ENCODE peak calls at places on chromosomes 6 and 20, in eight cellular contexts. Q is fibroblast of lung, A is vagina, C is body of pancreas, K is astrocyte of the cerebellum, B is PC-9, Y is AG04449, N is transverse colon. Z is an unnamed sample.

GRCh38 chr6:108751851-108752732 is 96.1 kb upstream of the ARMC2 start:
- DNase-seq in Q (no peak), A (no peak), C (peak), K (no peak), B (no peak), Y (no peak), N (no peak), Z (no peak)

GRCh38 chr20:22333885-22334545 is 250.4 kb downstream of the FOXA2 start:
- DNase-seq in Q (peak), A (no peak), C (peak), K (peak), B (peak), Y (no peak), N (peak), Z (peak)

GRCh38 chr6:36290668-36291620 is 21.1 kb downstream of the PNPLA1 start:
- DNase-seq in Q (peak), A (no peak), C (no peak), K (no peak), B (peak), Y (no peak), N (peak), Z (no peak)

GRCh38 chr6:2563635-2564034 is 187.1 kb downstream of the MYLK4 start:
- DNase-seq in Q (peak), A (no peak), C (no peak), K (no peak), B (no peak), Y (no peak), N (no peak), Z (no peak)

GRCh38 chr6:72742274-72742673 is 120.4 kb downstream of the KCNQ5 start:
- DNase-seq in Q (no peak), A (no peak), C (no peak), K (no peak), B (no peak), Y (no peak), N (no peak), Z (no peak)

GRCh38 chr6:30493643-30494250 is 4.4 kb downstream of the HLA-E start:
- DNase-seq in Q (no peak), A (no peak), C (no peak), K (no peak), B (no peak), Y (no peak), N (no peak), Z (no peak)

GRCh38 chr6:109165392-109165964 is 70.2 kb downstream of the CEP57L1 start:
- DNase-seq in Q (peak), A (no peak), C (peak), K (peak), B (peak), Y (peak), N (peak), Z (peak)

GRCh38 chr6:154558513-154558912 is 48.0 kb upstream of the CNKSR3 start:
- DNase-seq in Q (no peak), A (no peak), C (no peak), K (no peak), B (no peak), Y (no peak), N (no peak), Z (no peak)

GRCh38 chr6:168988801-168989200 is 264.8 kb downstream of the THBS2 start:
- DNase-seq in Q (peak), A (no peak), C (no peak), K (no peak), B (no peak), Y (no peak), N (no peak), Z (no peak)

GRCh38 chr20:59385461-59385860 is 85.0 kb downstream of the EDN3 start:
- DNase-seq in Q (no peak), A (no peak), C (no peak), K (no peak), B (no peak), Y (no peak), N (no peak), Z (no peak)

GRCh38 chr20:1835531-1835930 is 59.7 kb upstream of the SIRPA start:
- DNase-seq in Q (no peak), A (no peak), C (no peak), K (no peak), B (no peak), Y (no peak), N (no peak), Z (no peak)

GRCh38 chr6:52102330-52102932 is 15.0 kb upstream of the PKHD1 start:
- DNase-seq in Q (no peak), A (no peak), C (no peak), K (no peak), B (no peak), Y (no peak), N (peak), Z (no peak)

GRCh38 chr6:22829070-22829469 is 259.7 kb downstream of the HDGFL1 start:
- DNase-seq in Q (no peak), A (no peak), C (no peak), K (no peak), B (no peak), Y (no peak), N (no peak), Z (no peak)

GRCh38 chr6:70124882-70125535 is 177.9 kb downstream of the COL9A1 start:
- DNase-seq in Q (peak), A (no peak), C (no peak), K (no peak), B (no peak), Y (no peak), N (peak), Z (no peak)

GRCh38 chr6:155887431-155887830 is 431.8 kb upstream of the NOX3 start:
- DNase-seq in Q (no peak), A (no peak), C (no peak), K (no peak), B (no peak), Y (no peak), N (no peak), Z (no peak)

GRCh38 chr6:34142046-34142445 is 3.8 kb downstream of the GRM4 start:
- DNase-seq in Q (no peak), A (no peak), C (no peak), K (no peak), B (no peak), Y (no peak), N (no peak), Z (no peak)

GRCh38 chr20:58747400-58747672 is 54.7 kb downstream of the NPEPL1 start:
- DNase-seq in Q (no peak), A (peak), C (no peak), K (no peak), B (no peak), Y (no peak), N (no peak), Z (no peak)

GRCh38 chr6:149565539-149566371 is 420 bp upstream of the GINM1 start:
- DNase-seq in Q (peak), A (no peak), C (peak), K (peak), B (peak), Y (peak), N (peak), Z (peak)

GRCh38 chr20:36210561-36210960 is 25.7 kb upstream of the AAR2 start:
- DNase-seq in Q (no peak), A (no peak), C (no peak), K (no peak), B (no peak), Y (no peak), N (no peak), Z (no peak)

GRCh38 chr20:46954490-46955038 is 59.9 kb downstream of the EYA2 start:
- DNase-seq in Q (peak), A (no peak), C (no peak), K (peak), B (peak), Y (peak), N (no peak), Z (no peak)

GRCh38 chr6:7419065-7419464 is 29.5 kb downstream of the RIOK1 start:
- DNase-seq in Q (peak), A (no peak), C (no peak), K (no peak), B (no peak), Y (no peak), N (no peak), Z (no peak)

GRCh38 chr6:53048431-53049195 is 16.6 kb upstream of the FBXO9 start:
- DNase-seq in Q (peak), A (no peak), C (no peak), K (peak), B (peak), Y (peak), N (no peak), Z (peak)

GRCh38 chr6:88380083-88380482 is 213.9 kb upstream of the CNR1 start:
- DNase-seq in Q (peak), A (no peak), C (no peak), K (peak), B (no peak), Y (no peak), N (no peak), Z (no peak)

GRCh38 chr6:26251354-26252081 is 113.5 kb upstream of the BTN3A2 start:
- DNase-seq in Q (peak), A (no peak), C (no peak), K (peak), B (no peak), Y (no peak), N (peak), Z (no peak)

GRCh38 chr6:17431581-17431980 is 38.2 kb downstream of the CAP2 start:
- DNase-seq in Q (peak), A (no peak), C (no peak), K (no peak), B (no peak), Y (no peak), N (no peak), Z (no peak)

GRCh38 chr20:40309731-40310130 is 379.3 kb downstream of the MAFB start:
- DNase-seq in Q (no peak), A (no peak), C (no peak), K (no peak), B (no peak), Y (no peak), N (no peak), Z (no peak)
- H3K4me3 ChIP-seq in Q (no peak), A (no peak), C (no peak), K (no peak), B (no peak), Y (no peak), N (no peak), Z (no peak)

GRCh38 chr6:5433324-5433723 is 172.0 kb downstream of the FARS2 start:
- DNase-seq in Q (no peak), A (no peak), C (no peak), K (no peak), B (no peak), Y (no peak), N (no peak), Z (no peak)

GRCh38 chr6:5439749-5440148 is 178.4 kb downstream of the FARS2 start:
- DNase-seq in Q (peak), A (no peak), C (no peak), K (no peak), B (no peak), Y (no peak), N (no peak), Z (no peak)

GRCh38 chr6:5438882-5439584 is 177.7 kb downstream of the FARS2 start:
- DNase-seq in Q (no peak), A (no peak), C (no peak), K (no peak), B (no peak), Y (no peak), N (no peak), Z (no peak)

GRCh38 chr6:5435449-5435848 is 174.1 kb downstream of the FARS2 start:
- DNase-seq in Q (peak), A (no peak), C (no peak), K (peak), B (no peak), Y (peak), N (no peak), Z (no peak)
- H3K4me3 ChIP-seq in Q (no peak), A (no peak), C (no peak), K (no peak), B (no peak), Y (no peak), N (no peak), Z (no peak)

DNA sequence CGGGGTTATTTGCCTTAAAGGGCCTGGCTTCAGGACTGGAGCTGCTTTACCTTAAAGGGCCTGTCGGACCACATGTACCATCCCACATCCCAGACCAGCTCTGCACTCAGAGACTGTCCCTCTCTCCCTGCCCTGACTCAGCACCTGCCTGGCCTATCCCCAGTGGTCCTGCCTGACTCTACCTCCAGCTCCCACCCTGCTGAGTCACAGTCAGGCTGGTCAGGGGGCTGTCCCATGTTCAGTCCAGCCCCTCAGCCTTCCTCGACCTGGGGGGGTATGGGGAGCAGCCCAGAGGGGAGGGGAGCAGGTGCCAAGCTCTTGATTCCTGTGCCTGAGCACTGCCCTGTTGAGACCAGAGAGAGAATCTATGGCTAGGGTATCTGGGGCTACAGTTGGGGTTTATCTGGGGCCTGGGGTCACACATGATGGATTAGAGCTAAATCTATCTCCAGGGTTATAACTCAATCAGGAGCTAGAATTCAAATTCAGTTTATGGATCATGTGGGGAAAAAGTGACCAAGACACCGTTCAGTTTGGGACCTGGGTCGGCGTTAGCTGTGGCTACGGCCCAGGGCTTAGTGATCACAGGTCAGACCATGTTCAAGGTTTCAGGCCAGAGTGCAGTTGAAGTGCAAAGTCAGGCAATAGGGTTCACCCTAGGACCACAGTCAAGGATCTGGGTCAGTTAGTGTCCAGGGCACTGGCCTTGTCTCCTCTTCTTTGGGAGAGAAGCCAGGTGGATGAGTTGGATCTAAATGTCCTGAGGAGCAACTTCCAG is 9.4 kb upstream of the TRIB3 start:
- DNase-seq in Q (no peak), A (no peak), C (no peak), K (no peak), B (no peak), Y (no peak), N (no peak), Z (no peak)
- H3K4me3 ChIP-seq in Q (no peak), A (no peak), C (no peak), K (no peak), B (peak), Y (no peak), N (no peak), Z (no peak)

GRCh38 chr6:5164092-5164491 is 79.0 kb downstream of the PPP1R3G start:
- DNase-seq in Q (no peak), A (no peak), C (no peak), K (no peak), B (no peak), Y (no peak), N (no peak), Z (no peak)
- H3K4me3 ChIP-seq in Q (no peak), A (no peak), C (no peak), K (no peak), B (no peak), Y (no peak), N (no peak), Z (no peak)